ENCODE peak calls at places on chromosome 4, in five cellular contexts. T is aorta, O is neural progenitor cell, F is coronary artery, K is H9. H is an unnamed sample.

GRCh38 chr4:13544556-13545393 is 467 bp upstream of the NKX3-2 start:
- DNase-seq in T (peak; percentile 89), O (peak; percentile 93), F (no peak), K (peak; percentile 97), H (no peak)

GRCh38 chr4:54676062-54676461 is 18.3 kb downstream of the KIT start:
- DNase-seq in T (no peak), O (no peak), F (no peak), K (no peak), H (no peak)

GRCh38 chr4:122702939-122703338 is 29.6 kb upstream of the BBS12 start:
- DNase-seq in T (no peak), O (no peak), F (no peak), K (no peak), H (no peak)

GRCh38 chr4:118356731-118357130 is 3.9 kb upstream of the PRSS12 start:
- DNase-seq in T (no peak), O (no peak), F (no peak), K (no peak), H (no peak)

GRCh38 chr4:156169011-156169410 is 215.3 kb upstream of the CTSO start:
- DNase-seq in T (no peak), O (peak; percentile 70), F (no peak), K (peak; percentile 40), H (peak; percentile 10)

GRCh38 chr4:165506780-165507305 is 128.0 kb downstream of the CPE start:
- DNase-seq in T (no peak), O (no peak), F (no peak), K (no peak), H (no peak)

GRCh38 chr4:71198958-71199357 is 139.9 kb upstream of the SLC4A4 start:
- DNase-seq in T (no peak), O (no peak), F (no peak), K (no peak), H (no peak)

GRCh38 chr4:39043058-39043696 is 11.0 kb upstream of the TMEM156 start:
- DNase-seq in T (no peak), O (no peak), F (no peak), K (no peak), H (no peak)

GRCh38 chr4:174365018-174365587 is 81.4 kb downstream of the CEP44 start:
- DNase-seq in T (no peak), O (peak; percentile 46), F (no peak), K (no peak), H (no peak)

GRCh38 chr4:87918314-87919058 is 57.0 kb upstream of the SPP1 start:
- DNase-seq in T (no peak), O (no peak), F (no peak), K (no peak), H (no peak)

GRCh38 chr4:84579410-84579791 is 3.5 kb upstream of the CDS1 start:
- DNase-seq in T (no peak), O (peak; percentile 66), F (no peak), K (peak; percentile 67), H (no peak)

GRCh38 chr4:14841801-14842748 is 160.2 kb upstream of the CPEB2 start:
- DNase-seq in T (peak; percentile 86), O (no peak), F (peak; percentile 78), K (no peak), H (peak; percentile 24)

GRCh38 chr4:185682236-185682635 is 129.8 kb downstream of the SORBS2 start:
- DNase-seq in T (no peak), O (no peak), F (no peak), K (no peak), H (no peak)

GRCh38 chr4:1269209-1269608 is 20.3 kb upstream of the CTBP1 start:
- DNase-seq in T (no peak), O (no peak), F (no peak), K (no peak), H (no peak)

GRCh38 chr4:123109129-123109528 is 186.7 kb upstream of the NUDT6 start:
- DNase-seq in T (no peak), O (no peak), F (no peak), K (no peak), H (no peak)

GRCh38 chr4:108877821-108878220 is 115.0 kb upstream of the ETNPPL start:
- DNase-seq in T (no peak), O (no peak), F (no peak), K (no peak), H (no peak)

GRCh38 chr4:24794111-24794860 is 1.1 kb upstream of the SOD3 start:
- DNase-seq in T (peak; percentile 84), O (no peak), F (peak; percentile 88), K (no peak), H (no peak)

GRCh38 chr4:99324361-99324760 is 3.2 kb upstream of the ADH1B start:
- DNase-seq in T (no peak), O (no peak), F (no peak), K (no peak), H (no peak)
- H3K27ac ChIP-seq in T (peak overlapping the region; percentile 22), O (no peak overlapping the region), F (peak overlapping the region; percentile 67), K (no peak overlapping the region), H (no peak overlapping the region)

GRCh38 chr4:80312124-80312523 is 23.4 kb upstream of the CFAP299 start:
- DNase-seq in T (no peak), O (no peak), F (no peak), K (no peak), H (no peak)

GRCh38 chr4:80309301-80310004 is 26.1 kb upstream of the CFAP299 start:
- DNase-seq in T (no peak), O (no peak), F (no peak), K (no peak), H (peak; percentile 57)

GRCh38 chr4:80311130-80311529 is 24.4 kb upstream of the CFAP299 start:
- DNase-seq in T (no peak), O (no peak), F (no peak), K (no peak), H (no peak)

GRCh38 chr4:80308466-80308822 is 27.1 kb upstream of the CFAP299 start:
- DNase-seq in T (no peak), O (no peak), F (no peak), K (no peak), H (no peak)

DNA sequence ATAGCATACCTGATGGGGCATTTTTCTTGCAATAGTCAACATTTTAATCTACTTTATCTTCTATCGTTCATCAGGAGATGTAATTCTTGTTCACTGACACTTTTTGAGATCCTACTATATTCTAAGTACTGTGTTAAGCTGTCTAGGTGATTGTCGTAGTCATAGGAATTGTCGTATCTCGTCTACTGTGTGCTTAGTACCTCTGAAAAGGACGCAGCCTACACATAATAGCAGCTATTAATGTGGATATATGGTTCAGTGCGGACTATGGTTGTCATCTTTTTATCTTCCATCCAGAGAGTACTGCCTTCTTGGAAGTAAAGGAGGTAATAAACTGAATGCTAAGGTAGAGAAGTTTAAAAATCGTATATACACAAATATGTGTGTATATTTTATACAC is 21.9 kb upstream of the CFAP299 start:
- DNase-seq in T (no peak), O (no peak), F (no peak), K (no peak), H (no peak)
- H3K27ac ChIP-seq in T (no peak overlapping the region), O (no peak overlapping the region), F (no peak overlapping the region), K (no peak overlapping the region), H (no peak overlapping the region)

GRCh38 chr4:2756691-2757350 is 685 bp upstream of the TNIP2 start:
- DNase-seq in T (peak; percentile 28), O (no peak), F (no peak), K (no peak), H (no peak)
- H3K27ac ChIP-seq in T (no peak overlapping the region), O (no peak overlapping the region), F (peak overlapping the region; percentile 55), K (no peak overlapping the region), H (peak overlapping the region; percentile 71)

GRCh38 chr4:182062936-182063335 is 180.3 kb upstream of the TENM3 start:
- DNase-seq in T (no peak), O (no peak), F (no peak), K (no peak), H (peak; percentile 31)
- H3K27ac ChIP-seq in T (no peak overlapping the region), O (no peak overlapping the region), F (no peak overlapping the region), K (no peak overlapping the region), H (no peak overlapping the region)

DNA sequence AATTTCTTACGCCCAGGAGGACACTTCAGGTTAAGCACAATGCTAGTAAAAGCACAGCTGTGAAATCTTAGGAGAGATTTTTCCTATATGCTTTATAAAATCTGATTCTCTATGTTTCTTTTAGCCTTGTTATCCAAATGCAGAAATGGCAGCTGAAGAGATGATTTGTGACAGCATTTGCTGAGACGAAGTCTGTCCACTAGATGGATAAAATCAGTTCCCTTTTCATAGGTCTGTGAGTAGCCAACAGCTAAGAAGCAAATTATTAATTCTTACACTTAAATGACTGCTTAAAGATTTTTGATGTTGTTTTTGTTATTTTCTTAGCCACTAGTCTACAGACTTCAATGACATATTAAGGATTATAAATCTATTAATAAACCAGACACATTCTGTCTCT is 5.3 kb downstream of the GPM6A start:
- DNase-seq in T (no peak), O (no peak), F (no peak), K (no peak), H (no peak)
- H3K27ac ChIP-seq in T (no peak overlapping the region), O (no peak overlapping the region), F (no peak overlapping the region), K (no peak overlapping the region), H (no peak overlapping the region)

GRCh38 chr4:175562537-175562936 is 249.5 kb downstream of the GPM6A start:
- DNase-seq in T (no peak), O (no peak), F (no peak), K (no peak), H (no peak)
- H3K27ac ChIP-seq in T (no peak overlapping the region), O (no peak overlapping the region), F (no peak overlapping the region), K (no peak overlapping the region), H (no peak overlapping the region)

GRCh38 chr4:7962609-7963508 is 23.2 kb upstream of the AFAP1 start:
- DNase-seq in T (no peak), O (no peak), F (no peak), K (no peak), H (no peak)

GRCh38 chr4:7963691-7964090 is 24.0 kb upstream of the AFAP1 start:
- DNase-seq in T (no peak), O (no peak), F (no peak), K (no peak), H (no peak)

GRCh38 chr4:7959066-7959465 is 19.4 kb upstream of the AFAP1 start:
- DNase-seq in T (peak; percentile 48), O (no peak), F (no peak), K (no peak), H (no peak)

GRCh38 chr4:7960017-7960789 is 20.5 kb upstream of the AFAP1 start:
- DNase-seq in T (no peak), O (no peak), F (no peak), K (no peak), H (peak; percentile 65)

GRCh38 chr4:7960790-7961655 is 21.4 kb upstream of the AFAP1 start:
- DNase-seq in T (no peak), O (no peak), F (no peak), K (no peak), H (peak; percentile 93)
- H3K27ac ChIP-seq in T (no peak overlapping the region), O (no peak overlapping the region), F (no peak overlapping the region), K (no peak overlapping the region), H (peak overlapping the region; percentile 61)

DNA sequence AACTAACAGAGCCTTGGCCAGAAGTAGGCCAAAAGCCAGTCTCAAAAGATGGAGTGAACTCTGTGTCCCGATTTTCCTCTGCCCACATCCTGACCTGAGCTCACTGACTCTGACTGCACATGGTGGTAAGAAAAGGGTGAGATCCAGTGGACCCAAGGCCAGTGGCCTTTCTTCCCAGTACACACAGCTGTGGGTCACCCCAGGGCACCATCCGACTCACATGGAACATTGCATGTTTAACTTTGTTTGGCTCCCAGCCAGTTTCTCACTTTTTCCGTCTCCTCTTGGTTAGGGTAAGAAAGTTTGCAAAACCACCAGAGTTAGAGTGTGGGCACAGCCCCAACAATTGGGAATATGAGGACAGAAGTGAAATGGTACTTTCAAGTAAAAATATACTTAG is 69.8 kb downstream of the GAB1 start:
- DNase-seq in T (peak; percentile 87), O (no peak), F (peak; percentile 93), K (no peak), H (no peak)
- H3K27ac ChIP-seq in T (no peak overlapping the region), O (no peak overlapping the region), F (peak overlapping the region; percentile 35), K (no peak overlapping the region), H (no peak overlapping the region)

H was measured in epithelial cell of prostate.